ENCODE peak calls at places on chromosomes 6 and 20, in nine cellular contexts. N is HFFc6; P is LoVo; W is A172; S is NT2/D1; C is HEK293T; G is heart right ventricle; E is effector CD4-positive, alpha-beta T cell; Q is NAMALWA. D is an unnamed sample.
A peak's percentile ranks its signal among the peaks of the same experiment; 100 is the strongest.

GRCh38 chr6:40383348-40384115 is 203.6 kb downstream of the LRFN2 start:
- DNase-seq in N (no peak), P (no peak), W (no peak), S (no peak), C (no peak), G (no peak), E (no peak), Q (no peak), D (no peak)

GRCh38 chr6:91317247-91317646 is 730.4 kb upstream of the MAP3K7 start:
- DNase-seq in N (no peak), P (no peak), W (no peak), S (no peak), C (no peak), G (no peak), E (no peak), Q (no peak), D (no peak)

GRCh38 chr6:168092541-168092940 is 13.5 kb upstream of the FRMD1 start:
- DNase-seq in N (no peak), P (no peak), W (no peak), S (no peak), C (no peak), G (no peak), E (no peak), Q (no peak), D (no peak)

GRCh38 chr6:126625019-126625418 is 285.1 kb downstream of the CENPW start:
- DNase-seq in N (peak; percentile 3), P (no peak), W (peak; percentile 47), S (peak; percentile 5), C (no peak), G (no peak), E (no peak), Q (no peak), D (peak; percentile 59)

GRCh38 chr6:138234363-138234762 is 16.1 kb upstream of the PBOV1 start:
- DNase-seq in N (no peak), P (no peak), W (no peak), S (no peak), C (no peak), G (no peak), E (no peak), Q (no peak), D (no peak)

GRCh38 chr6:4914412-4915159 is 89.3 kb downstream of the RPP40 start:
- DNase-seq in N (peak; percentile 83), P (no peak), W (no peak), S (no peak), C (no peak), G (no peak), E (no peak), Q (no peak), D (no peak)

GRCh38 chr20:41476013-41476441 is 109.4 kb upstream of the EMILIN3 start:
- DNase-seq in N (peak; percentile 58), P (no peak), W (peak; percentile 95), S (no peak), C (no peak), G (peak; percentile 30), E (no peak), Q (no peak), D (no peak)

GRCh38 chr6:24864345-24864744 is 65.6 kb upstream of the ARMH2 start:
- DNase-seq in N (no peak), P (no peak), W (no peak), S (no peak), C (peak; percentile 16), G (no peak), E (no peak), Q (no peak), D (no peak)

GRCh38 chr6:108118791-108119211 is 44.3 kb upstream of the OSTM1 start:
- DNase-seq in N (no peak), P (no peak), W (no peak), S (no peak), C (no peak), G (no peak), E (no peak), Q (no peak), D (no peak)

GRCh38 chr6:129609635-129610034 is 100.3 kb downstream of the ARHGAP18 start:
- DNase-seq in N (no peak), P (no peak), W (no peak), S (no peak), C (no peak), G (no peak), E (no peak), Q (no peak), D (no peak)

GRCh38 chr6:109241199-109241598 is 141.1 kb downstream of the CD164 start:
- DNase-seq in N (peak; percentile 83), P (no peak), W (no peak), S (no peak), C (no peak), G (no peak), E (no peak), Q (no peak), D (peak; percentile 16)

GRCh38 chr6:100342830-100343229 is 121.9 kb downstream of the SIM1 start:
- DNase-seq in N (peak; percentile 43), P (no peak), W (peak; percentile 88), S (no peak), C (no peak), G (no peak), E (no peak), Q (no peak), D (no peak)

GRCh38 chr6:135921176-135921575 is 69.7 kb downstream of the PDE7B start:
- DNase-seq in N (no peak), P (no peak), W (no peak), S (no peak), C (no peak), G (no peak), E (no peak), Q (no peak), D (no peak)

GRCh38 chr6:4270799-4271198 is 135.4 kb upstream of the ECI2 start:
- DNase-seq in N (peak; percentile 28), P (no peak), W (peak; percentile 63), S (no peak), C (no peak), G (no peak), E (no peak), Q (no peak), D (no peak)

GRCh38 chr20:32470025-32470861 is 112.1 kb downstream of the ASXL1 start:
- DNase-seq in N (peak; percentile 50), P (no peak), W (peak; percentile 46), S (no peak), C (peak; percentile 60), G (peak; percentile 84), E (no peak), Q (peak; percentile 65), D (peak; percentile 31)

D was measured in RKO.